ENCODE peak calls at places on chromosomes 11 and 22, in ten cellular contexts. E is CD8-positive, alpha-beta T cell; G is fibroblast of the conjunctiva; M is cerebellar nuclear complex; U is neuronal stem cell; K is ELR; V is nucleus accumbens; D is NCI-H1105 treated with DMSO at 0.1 percent for 48 hours; Y is GM18507; J is H54. T is an unnamed sample.

GRCh38 chr11:9753031-9753430 is 89.2 kb downstream of the SWAP70 start:
- DNase-seq in E (no peak), G (no peak), M (no peak), U (no peak), K (peak), V (no peak), D (no peak), Y (no peak), J (peak), T (no peak)

GRCh38 chr11:69002101-69002742 is 10.8 kb downstream of the MRGPRF start:
- DNase-seq in E (no peak), G (no peak), M (no peak), U (no peak), K (no peak), V (no peak), D (no peak), Y (no peak), J (no peak), T (no peak)

GRCh38 chr11:82732734-82733443 is 775 bp downstream of the FAM181B start:
- DNase-seq in E (no peak), G (no peak), M (no peak), U (no peak), K (no peak), V (peak), D (peak), Y (no peak), J (no peak), T (no peak)

GRCh38 chr11:1049431-1049891 is 12.9 kb upstream of the MUC6 start:
- DNase-seq in E (no peak), G (no peak), M (no peak), U (no peak), K (no peak), V (no peak), D (peak), Y (no peak), J (no peak), T (no peak)

GRCh38 chr22:33971561-33971961 is 51.3 kb upstream of the LARGE1 start:
- DNase-seq in E (no peak), G (no peak), M (no peak), U (no peak), K (no peak), V (peak), D (no peak), Y (no peak), J (no peak), T (no peak)

GRCh38 chr11:109586789-109587188 is 164.8 kb downstream of the C11orf87 start:
- DNase-seq in E (no peak), G (no peak), M (no peak), U (no peak), K (no peak), V (no peak), D (no peak), Y (no peak), J (no peak), T (no peak)

GRCh38 chr11:116930177-116930576 is 92.8 kb upstream of the APOA1 start:
- DNase-seq in E (peak), G (no peak), M (no peak), U (no peak), K (no peak), V (no peak), D (no peak), Y (no peak), J (no peak), T (peak)

GRCh38 chr11:83521647-83522596 is 235.8 kb upstream of the CCDC90B start:
- DNase-seq in E (no peak), G (peak), M (no peak), U (no peak), K (peak), V (no peak), D (peak), Y (no peak), J (no peak), T (peak)

GRCh38 chr11:109993786-109994185 is 99.4 kb upstream of the ZC3H12C start:
- DNase-seq in E (no peak), G (no peak), M (no peak), U (no peak), K (no peak), V (no peak), D (no peak), Y (no peak), J (no peak), T (no peak)

GRCh38 chr11:122900803-122901202 is 18.2 kb downstream of the JHY start:
- DNase-seq in E (no peak), G (no peak), M (no peak), U (no peak), K (no peak), V (no peak), D (no peak), Y (no peak), J (no peak), T (no peak)

GRCh38 chr11:87063982-87064381 is 26.2 kb downstream of the TMEM135 start:
- DNase-seq in E (no peak), G (no peak), M (no peak), U (no peak), K (peak), V (no peak), D (no peak), Y (no peak), J (no peak), T (no peak)

GRCh38 chr22:41969110-41969646 is at the start of gene SEPTIN3:
- DNase-seq in E (no peak), G (no peak), M (no peak), U (no peak), K (no peak), V (no peak), D (no peak), Y (no peak), J (no peak), T (no peak)

GRCh38 chr11:102680945-102681344 is 24.6 kb downstream of the MMP27 start:
- DNase-seq in E (no peak), G (peak), M (no peak), U (no peak), K (peak), V (no peak), D (no peak), Y (no peak), J (no peak), T (no peak)

GRCh38 chr22:18983120-18983651 is 47.1 kb upstream of the PRODH start:
- DNase-seq in E (no peak), G (no peak), M (no peak), U (no peak), K (no peak), V (no peak), D (no peak), Y (no peak), J (no peak), T (no peak)

GRCh38 chr11:15114501-15115475 is at the start of gene INSC:
- DNase-seq in E (no peak), G (no peak), M (no peak), U (peak), K (peak), V (no peak), D (peak), Y (no peak), J (no peak), T (no peak)

GRCh38 chr22:50174382-50175190 is 4.1 kb downstream of the PANX2 start:
- DNase-seq in E (no peak), G (no peak), M (no peak), U (no peak), K (no peak), V (peak), D (no peak), Y (no peak), J (no peak), T (no peak)

GRCh38 chr11:578276-579035 is 2.2 kb downstream of the PHRF1 start:
- DNase-seq in E (no peak), G (no peak), M (no peak), U (no peak), K (no peak), V (no peak), D (no peak), Y (no peak), J (no peak), T (no peak)

T was measured in iPS DF 6.9.